ENCODE peak calls at places on chromosomes 12 and 14, in eight cellular contexts. O is CD4-positive, alpha-beta memory T cell; Q is neural progenitor cell; G is adipocyte; I is HCT116; T is Panc1; V is esophagus muscularis mucosa; H is neuronal stem cell. Z is an unnamed sample.
A peak's percentile ranks its signal among the peaks of the same experiment; 100 is the strongest.

GRCh38 chr12:87816186-87816585 is 213.0 kb downstream of the C12orf50 start:
- DNase-seq in O (no peak), Q (no peak), G (peak; percentile 88), I (no peak), T (no peak), V (no peak), H (no peak), Z (no peak)

GRCh38 chr12:101115326-101115725 is 94.7 kb downstream of the SLC5A8 start:
- DNase-seq in O (no peak), Q (no peak), G (no peak), I (no peak), T (no peak), V (no peak), H (no peak), Z (no peak)

GRCh38 chr12:55188974-55189556 is 31.8 kb upstream of the OR10A7 start:
- DNase-seq in O (peak; percentile 55), Q (peak; percentile 80), G (peak; percentile 90), I (peak; percentile 69), T (peak; percentile 81), V (no peak), H (peak; percentile 74), Z (no peak)

GRCh38 chr12:116474331-116474730 is 84.8 kb upstream of the MAP1LC3B2 start:
- DNase-seq in O (no peak), Q (no peak), G (no peak), I (no peak), T (no peak), V (no peak), H (no peak), Z (no peak)

GRCh38 chr12:6819069-6820030 is 2.3 kb upstream of the GPR162 start:
- DNase-seq in O (no peak), Q (no peak), G (no peak), I (no peak), T (no peak), V (no peak), H (no peak), Z (no peak)

GRCh38 chr12:40566246-40566645 is 126.0 kb upstream of the CNTN1 start:
- DNase-seq in O (no peak), Q (no peak), G (no peak), I (no peak), T (no peak), V (no peak), H (no peak), Z (no peak)

GRCh38 chr14:92510972-92511371 is 2.6 kb upstream of the RIN3 start:
- DNase-seq in O (no peak), Q (peak; percentile 36), G (no peak), I (peak; percentile 51), T (no peak), V (no peak), H (no peak), Z (no peak)

GRCh38 chr12:12620730-12621315 is 9.1 kb downstream of the CREBL2 start:
- DNase-seq in O (no peak), Q (no peak), G (no peak), I (no peak), T (no peak), V (no peak), H (no peak), Z (no peak)

GRCh38 chr12:879641-880040 is 69.9 kb downstream of the RAD52 start:
- DNase-seq in O (no peak), Q (no peak), G (no peak), I (no peak), T (no peak), V (no peak), H (no peak), Z (no peak)

GRCh38 chr12:100326208-100326607 is 30.7 kb upstream of the SLC17A8 start:
- DNase-seq in O (no peak), Q (no peak), G (peak; percentile 42), I (no peak), T (no peak), V (no peak), H (no peak), Z (no peak)

GRCh38 chr14:72715215-72715909 is 178.5 kb downstream of the DPF3 start:
- DNase-seq in O (no peak), Q (peak; percentile 18), G (no peak), I (no peak), T (no peak), V (no peak), H (no peak), Z (no peak)

GRCh38 chr14:96246535-96246839 is 9.5 kb upstream of the BDKRB1 start:
- DNase-seq in O (no peak), Q (no peak), G (peak; percentile 93), I (no peak), T (no peak), V (no peak), H (no peak), Z (peak; percentile 95)

GRCh38 chr14:70642313-70643235 is 858 bp downstream of the TTC9 start:
- DNase-seq in O (peak; percentile 33), Q (peak; percentile 9), G (peak; percentile 1), I (no peak), T (no peak), V (peak; percentile 87), H (no peak), Z (no peak)

GRCh38 chr14:106460916-106461315 is 934.5 kb downstream of the TMEM121 start:
- DNase-seq in O (no peak), Q (no peak), G (no peak), I (no peak), T (no peak), V (no peak), H (no peak), Z (no peak)

GRCh38 chr12:12891646-12892355 is 439 bp downstream of the GPRC5A start:
- DNase-seq in O (no peak), Q (no peak), G (no peak), I (no peak), T (no peak), V (no peak), H (no peak), Z (no peak)

GRCh38 chr12:42129595-42130204 is 15.0 kb downstream of the GXYLT1 start:
- DNase-seq in O (peak; percentile 37), Q (peak; percentile 66), G (peak; percentile 85), I (peak; percentile 61), T (no peak), V (no peak), H (peak; percentile 42), Z (no peak)

GRCh38 chr14:102988054-102988453 is 65.6 kb downstream of the AMN start:
- DNase-seq in O (no peak), Q (no peak), G (no peak), I (no peak), T (no peak), V (no peak), H (no peak), Z (no peak)

GRCh38 chr14:54631016-54631415 is 64.1 kb downstream of the SAMD4A start:
- DNase-seq in O (no peak), Q (no peak), G (no peak), I (no peak), T (no peak), V (no peak), H (no peak), Z (no peak)

GRCh38 chr12:90124289-90124688 is 415.7 kb upstream of the ATP2B1 start:
- DNase-seq in O (no peak), Q (no peak), G (peak; percentile 1), I (no peak), T (no peak), V (no peak), H (no peak), Z (no peak)

GRCh38 chr14:56630707-56631106 is 51.1 kb downstream of the TMEM260 start:
- DNase-seq in O (no peak), Q (no peak), G (no peak), I (no peak), T (no peak), V (no peak), H (no peak), Z (no peak)
- H3K36me3 ChIP-seq in O (peaks cover 30% of the 10 kb centered on the region), Q (peaks cover 18% of the 10 kb centered on the region), G (peaks cover 59% of the 10 kb centered on the region), I (no peaks in the 10 kb centered on the region), T (no peaks in the 10 kb centered on the region), V (peaks cover 98% of the 10 kb centered on the region), H (peaks cover 73% of the 10 kb centered on the region), Z (peaks cover 58% of the 10 kb centered on the region)

GRCh38 chr14:89427426-89428162 is 10.6 kb upstream of the FOXN3 start:
- DNase-seq in O (no peak), Q (no peak), G (no peak), I (no peak), T (no peak), V (no peak), H (no peak), Z (no peak)
- H3K4me3 ChIP-seq in O (no peak overlapping the region), Q (no peak overlapping the region), G (peak overlapping the region; percentile 57), I (no peak overlapping the region), T (no peak overlapping the region), V (peak overlapping the region; percentile 52), H (no peak overlapping the region), Z (no peak overlapping the region)

GRCh38 chr14:69375182-69375581 is 22.9 kb downstream of the ERH start:
- DNase-seq in O (no peak), Q (no peak), G (no peak), I (no peak), T (no peak), V (no peak), H (no peak), Z (no peak)

GRCh38 chr14:69376439-69376838 is 21.7 kb downstream of the ERH start:
- DNase-seq in O (no peak), Q (no peak), G (peak; percentile 20), I (no peak), T (no peak), V (no peak), H (no peak), Z (no peak)

GRCh38 chr14:69375722-69376121 is 22.4 kb downstream of the ERH start:
- DNase-seq in O (no peak), Q (no peak), G (no peak), I (no peak), T (no peak), V (no peak), H (no peak), Z (no peak)

GRCh38 chr14:69374235-69374634 is 23.9 kb downstream of the ERH start:
- DNase-seq in O (no peak), Q (no peak), G (no peak), I (no peak), T (no peak), V (no peak), H (no peak), Z (no peak)

DNA sequence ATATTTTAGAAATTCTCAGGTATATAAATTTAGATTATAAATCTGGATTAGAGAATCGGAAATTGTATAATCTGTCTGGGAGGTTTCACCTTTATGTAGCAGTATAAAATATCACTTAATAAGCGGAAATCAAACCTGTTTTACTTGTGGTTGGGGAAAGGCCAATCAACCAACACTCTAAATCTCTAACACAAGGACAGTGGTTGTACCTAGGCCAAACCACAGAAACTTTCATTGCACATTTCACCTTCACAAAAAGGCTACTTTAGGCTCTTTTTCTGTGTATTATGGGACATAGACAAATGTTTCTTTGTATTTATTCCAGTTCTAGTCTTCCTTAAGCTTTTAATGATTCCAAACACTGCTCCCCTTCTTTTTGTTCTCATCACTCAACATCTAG is 19.8 kb downstream of the ERH start:
- DNase-seq in O (no peak), Q (no peak), G (no peak), I (no peak), T (no peak), V (no peak), H (no peak), Z (no peak)
- H3K36me3 ChIP-seq in O (peaks cover 11% of the 10 kb centered on the region), Q (peaks cover 31% of the 10 kb centered on the region), G (peaks cover 59% of the 10 kb centered on the region), I (peaks cover 44% of the 10 kb centered on the region), T (peaks cover 23% of the 10 kb centered on the region), V (peaks cover 59% of the 10 kb centered on the region), H (peaks cover 94% of the 10 kb centered on the region), Z (peaks cover 46% of the 10 kb centered on the region)

DNA sequence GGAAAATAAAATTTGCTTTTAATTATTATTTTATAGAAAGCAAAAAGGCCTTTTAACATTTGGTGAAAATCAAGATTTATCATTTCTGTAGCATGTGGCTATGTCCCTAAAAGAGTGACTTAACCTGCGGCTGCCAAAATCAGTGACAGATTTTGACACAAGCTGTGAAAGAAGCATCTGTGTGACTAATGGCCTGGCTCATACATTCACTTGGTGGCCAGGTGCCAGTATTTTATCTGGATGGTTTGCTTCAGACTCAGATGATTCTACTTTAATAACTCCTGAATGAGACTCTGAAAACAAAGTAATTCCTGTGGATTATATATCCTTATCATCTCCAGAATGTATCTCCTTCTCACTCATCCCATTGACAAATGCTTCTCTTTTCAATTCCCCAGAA is 103.1 kb downstream of the FSCB start:
- DNase-seq in O (no peak), Q (no peak), G (no peak), I (no peak), T (no peak), V (no peak), H (no peak), Z (no peak)
- H3K4me3 ChIP-seq in O (no peak overlapping the region), Q (no peak overlapping the region), G (no peak overlapping the region), I (no peak overlapping the region), T (no peak overlapping the region), V (no peak overlapping the region), H (no peak overlapping the region), Z (no peak overlapping the region)